ENCODE peak calls at places on chromosomes 5 and 9, in six cellular contexts. M is mesenchymal stem cell, H is H9, T is trophoblast cell, W is neuronal stem cell, S is H1. Y is an unnamed sample.

GRCh38 chr5:96601811-96602244 is 60.3 kb upstream of the CAST start:
- DNase-seq in T (peak), H (peak), M (peak), W (peak), S (no peak), Y (peak)

GRCh38 chr5:56941981-56942380 is 9.9 kb downstream of the MIER3 start:
- DNase-seq in H (no peak), M (no peak), T (no peak), S (no peak), W (no peak), Y (peak)

GRCh38 chr9:86687788-86688187 is 259.5 kb downstream of the GAS1 start:
- DNase-seq in W (no peak), M (no peak), S (no peak), T (no peak), H (no peak), Y (no peak)

GRCh38 chr9:652896-653295 is 188.6 kb upstream of the DMRT1 start:
- DNase-seq in T (peak), S (no peak), W (no peak), M (no peak), H (no peak), Y (no peak)

GRCh38 chr5:135008981-135009735 is 24.9 kb downstream of the PITX1 start:
- DNase-seq in H (peak), M (no peak), W (no peak), S (no peak), T (peak), Y (no peak)

GRCh38 chr5:148543727-148544126 is 110.6 kb downstream of the HTR4 start:
- DNase-seq in M (no peak), H (no peak), T (no peak), W (no peak), S (no peak), Y (no peak)

GRCh38 chr5:16048132-16048531 is 131.5 kb downstream of the MARCHF11 start:
- DNase-seq in H (no peak), T (no peak), W (no peak), M (no peak), S (no peak), Y (no peak)

GRCh38 chr5:59164041-59164830 is 581.4 kb downstream of the RAB3C start:
- DNase-seq in S (no peak), W (no peak), H (no peak), M (no peak), T (no peak), Y (peak)

GRCh38 chr5:131379723-131380122 is 115.9 kb downstream of the CDC42SE2 start:
- DNase-seq in M (peak), S (no peak), H (no peak), W (no peak), T (peak), Y (peak)

GRCh38 chr5:168680395-168680794 is 101.2 kb upstream of the PANK3 start:
- DNase-seq in H (no peak), T (no peak), M (no peak), S (no peak), W (no peak), Y (no peak)

GRCh38 chr5:79831381-79831780 is 141.7 kb downstream of the CMYA5 start:
- DNase-seq in H (no peak), T (no peak), M (no peak), S (no peak), W (no peak), Y (no peak)

GRCh38 chr9:91289244-91289643 is 72.5 kb downstream of the AUH start:
- DNase-seq in H (no peak), W (no peak), S (no peak), M (no peak), T (no peak), Y (no peak)

GRCh38 chr9:107222020-107222522 is 61.0 kb upstream of the RAD23B start:
- DNase-seq in T (peak), W (no peak), S (no peak), M (peak), H (no peak), Y (peak)

GRCh38 chr9:134637696-134638502 is 3.7 kb upstream of the COL5A1 start:
- DNase-seq in M (no peak), S (no peak), H (no peak), W (no peak), T (peak), Y (no peak)

DNA sequence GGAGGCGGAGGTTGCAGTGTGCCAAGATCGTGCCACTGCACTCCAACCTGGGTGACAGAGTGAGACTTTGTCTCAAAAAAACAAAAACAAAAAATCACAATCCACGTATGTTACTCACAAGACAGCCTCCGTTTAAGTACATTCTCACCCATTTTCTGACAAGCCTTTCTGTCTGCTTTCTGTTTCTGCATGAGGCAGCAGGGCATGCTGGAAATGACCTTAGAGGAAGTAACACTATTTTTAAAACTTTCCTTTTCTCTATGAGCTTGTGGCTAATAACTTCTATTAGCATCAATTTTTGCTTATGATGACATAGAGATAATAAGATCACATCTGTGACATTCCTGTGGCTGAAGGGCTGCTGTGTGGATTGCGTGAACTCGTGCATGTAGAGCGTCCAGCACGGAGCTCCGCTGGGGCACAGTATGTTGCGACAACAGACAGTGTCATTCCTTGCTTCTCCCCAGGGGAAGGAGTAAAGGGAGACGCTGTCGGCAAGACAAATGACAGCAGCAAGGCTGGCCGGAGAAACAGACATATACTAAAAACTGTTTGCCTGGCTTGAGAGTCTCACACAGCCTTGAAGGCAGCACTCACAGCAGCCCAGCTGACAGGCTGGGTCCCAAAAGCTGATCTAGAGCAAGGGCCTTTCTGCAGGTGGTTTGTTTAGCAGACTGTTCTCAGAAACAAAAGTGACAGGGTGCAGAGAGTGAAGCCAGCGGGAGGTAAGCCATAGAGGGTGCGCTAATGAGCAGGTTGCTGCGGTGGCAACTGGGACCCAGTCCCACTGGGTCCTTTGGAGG is 1.6 kb downstream of the BTNL3 start:
- DNase-seq in M (no peak), W (no peak), H (no peak), T (peak), S (no peak), Y (no peak)
- H3K14ac ChIP-seq in M (no peak), W (no peak), H (no peak), T (no peak), S (no peak), Y (no peak)

DNA sequence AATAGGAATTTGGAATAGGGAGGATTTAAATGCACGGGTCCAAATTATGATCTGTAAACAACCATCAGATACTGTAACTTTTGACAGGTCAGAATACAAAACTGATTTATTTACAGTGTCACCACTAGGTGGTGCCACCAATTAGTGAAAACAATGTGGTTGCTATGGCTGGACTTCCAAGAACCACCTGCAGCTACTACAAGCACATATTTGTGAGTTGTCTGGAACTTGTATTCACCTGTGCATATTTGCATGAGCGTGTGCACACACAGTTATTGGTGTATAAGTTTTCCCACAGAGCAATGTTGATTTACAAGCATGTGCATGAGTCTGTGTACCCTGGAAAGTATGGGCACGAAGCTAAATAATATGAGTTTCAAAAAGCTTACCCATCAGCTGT is 3.0 kb upstream of the HRCT1 start:
- DNase-seq in W (no peak), T (peak), S (no peak), H (no peak), M (peak), Y (peak)
- H2BK5ac ChIP-seq in W (no peak), T (no peak), S (no peak), H (no peak), M (no peak), Y (no peak)

GRCh38 chr5:3216386-3216785 is 379.2 kb upstream of the IRX1 start:
- DNase-seq in W (no peak), H (no peak), T (no peak), M (no peak), S (no peak), Y (no peak)
- H3K14ac ChIP-seq in W (no peak), H (no peak), T (no peak), M (no peak), S (no peak), Y (no peak)

GRCh38 chr5:139688088-139688702 is 40.0 kb downstream of the CXXC5 start:
- DNase-seq in T (no peak), S (no peak), W (no peak), M (no peak), H (no peak), Y (no peak)

GRCh38 chr5:139688712-139689413 is 40.7 kb downstream of the CXXC5 start:
- DNase-seq in S (no peak), H (no peak), T (no peak), W (no peak), M (no peak), Y (no peak)

GRCh38 chr5:139690385-139691274 is 42.5 kb downstream of the CXXC5 start:
- DNase-seq in T (no peak), W (no peak), M (peak), H (no peak), S (no peak), Y (peak)

GRCh38 chr5:139691275-139691629 is 43.1 kb downstream of the CXXC5 start:
- DNase-seq in W (no peak), M (no peak), T (no peak), S (no peak), H (no peak), Y (no peak)

GRCh38 chr5:139689631-139690384 is 41.7 kb downstream of the CXXC5 start:
- DNase-seq in M (peak), W (no peak), T (no peak), H (peak), S (no peak), Y (no peak)
- H2BK5ac ChIP-seq in M (no peak), W (no peak), T (peak), H (no peak), S (peak), Y (no peak)

Y was measured in IMR-90.